ENCODE peak calls at places on chromosomes 11 and 22, in seven cellular contexts. D, E, L, U, J, C and S are unnamed samples.

GRCh38 chr11:18093946-18094345 is 11.9 kb downstream of the SAAL1 start:
- DNase-seq in D (no peak), E (no peak), L (no peak), U (no peak), J (no peak), C (no peak), S (no peak)

GRCh38 chr22:37295213-37295886 is 13.0 kb downstream of the CYTH4 start:
- DNase-seq in D (no peak), E (no peak), L (no peak), U (no peak), J (no peak), C (no peak), S (no peak)

GRCh38 chr22:35258144-35258988 is 1.1 kb downstream of the HMGXB4 start:
- DNase-seq in D (peak), E (peak), L (no peak), U (no peak), J (no peak), C (no peak), S (peak)

GRCh38 chr11:44596541-44597276 is 31.2 kb downstream of the CD82 start:
- DNase-seq in D (no peak), E (no peak), L (no peak), U (no peak), J (no peak), C (no peak), S (no peak)

GRCh38 chr11:83174008-83174407 is 17.1 kb downstream of the PCF11 start:
- DNase-seq in D (no peak), E (no peak), L (no peak), U (no peak), J (no peak), C (no peak), S (no peak)

GRCh38 chr11:20114588-20114987 is 45.7 kb downstream of the DBX1 start:
- DNase-seq in D (no peak), E (no peak), L (no peak), U (no peak), J (no peak), C (no peak), S (no peak)

GRCh38 chr22:32058656-32059280 is 15.7 kb downstream of the SLC5A1 start:
- DNase-seq in D (no peak), E (no peak), L (no peak), U (no peak), J (no peak), C (no peak), S (no peak)

GRCh38 chr11:28123151-28123571 is 15.0 kb downstream of the METTL15 start:
- DNase-seq in D (no peak), E (no peak), L (peak), U (no peak), J (no peak), C (no peak), S (no peak)

GRCh38 chr11:63682045-63682915 is 980 bp downstream of the RTN3 start:
- DNase-seq in D (peak), E (peak), L (peak), U (no peak), J (no peak), C (peak), S (no peak)

GRCh38 chr11:81368192-81368591 is 1365.5 kb downstream of the FAM181B start:
- DNase-seq in D (no peak), E (no peak), L (no peak), U (no peak), J (no peak), C (no peak), S (no peak)

GRCh38 chr11:64028398-64029115 is 7.2 kb upstream of the FLRT1 start:
- DNase-seq in D (no peak), E (no peak), L (no peak), U (no peak), J (no peak), C (no peak), S (no peak)

GRCh38 chr11:76512851-76513653 is 68.2 kb downstream of the EMSY start:
- DNase-seq in D (no peak), E (peak), L (no peak), U (no peak), J (no peak), C (no peak), S (no peak)

GRCh38 chr22:21753374-21754111 is 17.9 kb upstream of the YPEL1 start:
- DNase-seq in D (no peak), E (no peak), L (peak), U (no peak), J (no peak), C (no peak), S (no peak)

GRCh38 chr11:35629914-35630313 is 11.7 kb downstream of the FJX1 start:
- DNase-seq in D (no peak), E (peak), L (peak), U (no peak), J (no peak), C (no peak), S (no peak)

GRCh38 chr11:74820763-74821162 is 72.1 kb downstream of the RNF169 start:
- DNase-seq in D (no peak), E (peak), L (peak), U (no peak), J (no peak), C (no peak), S (no peak)

GRCh38 chr22:39133871-39134270 is 18.6 kb downstream of the CBX7 start:
- DNase-seq in D (no peak), E (no peak), L (no peak), U (no peak), J (no peak), C (no peak), S (no peak)

GRCh38 chr11:118437046-118437735 is 899 bp downstream of the KMT2A start:
- DNase-seq in D (peak), E (peak), L (peak), U (peak), J (no peak), C (peak), S (no peak)

GRCh38 chr11:15212876-15213275 is 98.2 kb downstream of the INSC start:
- DNase-seq in D (no peak), E (no peak), L (no peak), U (no peak), J (no peak), C (no peak), S (no peak)

GRCh38 chr11:15213471-15214231 is 98.9 kb downstream of the INSC start:
- DNase-seq in D (no peak), E (no peak), L (peak), U (no peak), J (no peak), C (no peak), S (no peak)

DNA sequence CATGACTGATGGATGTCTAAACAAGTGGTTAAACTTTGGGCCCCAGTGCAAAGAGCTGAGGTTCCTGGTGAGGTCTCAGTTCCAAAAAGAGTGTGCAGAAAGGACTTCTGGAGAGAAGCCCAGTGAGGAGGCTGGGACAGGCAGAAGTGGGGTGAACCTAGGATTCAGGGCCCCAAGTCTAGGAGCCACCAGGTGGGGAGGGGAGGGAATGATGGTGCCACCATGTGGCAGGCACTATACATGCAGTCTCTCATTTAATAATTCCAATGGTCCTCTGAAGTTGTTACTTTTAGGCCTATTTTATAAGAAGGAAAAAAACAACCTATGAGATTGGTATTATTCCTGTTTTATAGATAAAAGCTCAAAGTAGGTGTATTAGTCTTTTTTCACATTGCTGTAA is 102.0 kb downstream of the INSC start:
- DNase-seq in D (no peak), E (no peak), L (no peak), U (no peak), J (no peak), C (no peak), S (no peak)
- TF ChIP-seq CTCF in D (no peak), E (peak), L (peak), U (no peak), J (no peak), C (no peak), S (peak)

DNA sequence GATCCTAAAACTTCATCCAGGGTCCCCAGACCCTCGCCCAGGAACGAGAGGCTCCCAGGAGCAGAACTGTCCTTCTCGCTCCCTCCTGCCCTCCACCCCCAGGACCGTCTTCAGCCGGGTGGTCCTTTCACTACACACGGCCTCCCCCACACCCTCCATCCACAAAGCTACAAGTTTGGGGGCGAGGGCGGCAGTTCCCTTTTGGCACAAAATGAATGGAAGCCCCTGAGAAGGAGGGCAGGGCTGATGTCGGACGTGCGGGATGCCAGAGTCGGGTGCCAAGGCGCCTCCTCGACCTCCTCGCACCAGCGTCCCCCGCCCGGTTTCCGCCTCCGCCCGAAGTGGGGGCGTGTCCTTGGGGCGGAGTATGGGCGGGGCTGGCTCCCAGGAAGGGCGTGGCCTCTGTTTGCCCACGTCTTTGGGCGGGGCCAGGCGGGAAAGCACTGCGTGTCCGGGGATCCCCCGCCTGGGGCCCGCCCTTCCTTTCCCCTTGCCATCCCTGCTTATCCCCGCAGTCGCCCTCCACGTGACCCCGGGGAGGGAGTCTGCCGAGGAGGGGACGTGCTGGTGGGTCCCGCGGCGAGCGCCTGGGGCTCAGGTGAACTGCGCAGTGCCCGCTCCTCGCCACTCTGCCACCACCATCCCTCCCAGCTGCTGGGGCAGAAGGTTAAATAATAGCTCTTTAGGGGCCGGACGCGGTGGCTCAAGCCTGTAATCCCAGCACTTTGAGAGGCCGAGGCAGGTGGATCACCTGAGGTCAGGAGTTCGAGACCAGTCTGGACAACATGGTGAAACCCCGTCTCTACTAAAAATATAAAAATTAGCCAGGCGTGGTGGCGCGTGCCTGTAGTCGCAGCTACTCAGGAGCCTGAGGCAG is 918 bp upstream of the EFEMP2 start:
- DNase-seq in D (peak), E (peak), L (peak), U (peak), J (peak), C (peak), S (peak)
- TF ChIP-seq EP300 in D (peak), E (no peak), L (no peak), U (no peak), J (peak), C (peak), S (peak)

GRCh38 chr11:62611705-62612365 is 740 bp downstream of the EML3 start:
- DNase-seq in D (peak), E (peak), L (no peak), U (no peak), J (peak), C (peak), S (no peak)
- TF ChIP-seq CTCF in D (no peak), E (no peak), L (peak), U (no peak), J (no peak), C (no peak), S (no peak)

DNA sequence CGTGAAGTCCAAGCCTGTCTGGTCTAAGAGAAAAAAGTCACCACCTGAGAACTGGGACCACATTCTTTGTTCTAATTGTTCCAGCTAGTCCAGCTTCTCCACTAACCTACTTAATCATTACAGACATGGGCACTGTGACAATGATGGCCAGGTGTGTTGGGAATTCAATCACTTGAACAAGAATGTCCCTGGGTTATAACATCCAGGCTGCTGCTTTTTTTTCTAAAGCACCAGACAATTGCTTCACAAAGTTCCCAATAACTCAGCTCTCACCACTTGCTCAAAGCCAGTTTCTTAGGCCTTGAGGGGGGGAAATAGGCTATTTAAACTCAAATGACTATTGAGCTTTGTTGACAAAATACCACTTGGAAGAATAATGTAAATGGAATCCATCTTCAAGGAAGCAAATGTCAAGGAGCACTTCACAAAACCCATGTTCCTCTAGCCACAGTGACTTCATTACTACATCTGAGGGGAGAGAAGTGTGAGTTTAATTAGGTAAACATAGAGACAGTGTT is 80.3 kb downstream of the ME3 start:
- DNase-seq in D (no peak), E (no peak), L (no peak), U (no peak), J (no peak), C (no peak), S (no peak)
- TF ChIP-seq EP300 in D (no peak), E (no peak), L (no peak), U (no peak), J (no peak), C (no peak), S (no peak)

GRCh38 chr11:6377902-6378694 is 12.2 kb upstream of the SMPD1 start:
- DNase-seq in D (no peak), E (no peak), L (no peak), U (no peak), J (no peak), C (no peak), S (no peak)
- TF ChIP-seq CTCF in D (no peak), E (no peak), L (no peak), U (no peak), J (no peak), C (no peak), S (no peak)

DNA sequence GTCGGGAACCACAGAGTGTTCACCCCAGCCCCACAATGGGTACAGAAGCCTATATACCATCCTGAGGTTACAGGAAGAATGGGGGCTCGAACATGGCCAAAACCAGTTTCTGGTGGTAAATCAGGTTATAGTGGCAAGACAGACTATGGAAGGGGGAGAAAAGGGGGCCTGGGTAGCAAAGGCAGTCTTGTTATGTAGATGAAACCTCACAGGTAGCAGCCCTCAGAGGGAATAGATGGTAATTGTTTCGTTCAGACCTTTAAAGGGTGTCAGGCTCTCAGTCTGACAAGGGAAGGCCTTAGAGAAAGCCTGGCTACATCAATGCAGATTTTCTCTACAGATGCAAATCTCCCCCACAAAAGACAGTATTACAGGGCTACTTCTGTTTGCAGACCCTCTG is 3.4 kb downstream of the CAPN1 start:
- DNase-seq in D (no peak), E (no peak), L (no peak), U (no peak), J (no peak), C (peak), S (no peak)
- TF ChIP-seq EP300 in D (no peak), E (no peak), L (no peak), U (no peak), J (no peak), C (no peak), S (no peak)

GRCh38 chr22:23242473-23243001 is 62.2 kb downstream of the BCR start:
- DNase-seq in D (no peak), E (no peak), L (no peak), U (no peak), J (no peak), C (no peak), S (no peak)
- TF ChIP-seq CTCF in D (no peak), E (no peak), L (no peak), U (no peak), J (no peak), C (no peak), S (no peak)